ENCODE peak calls at places on chromosome 10, in nine cellular contexts. R is activated T-cell treated with anti-CD3 and anti-CD28 coated beads, Interleukin-2, amount 50 U/mL, for 48 hours; S is dermis blood vessel endothelial cell; I is stomach; U is activated naive CD8-positive, alpha-beta T cell treated with anti-CD3 and anti-CD28 coated beads, Interleukin-2, amount 50 U/mL, for 24 hours; C is HTR-8/SVneo; F is T-cell; A is transverse colon; N is left ventricle myocardium inferior. G is an unnamed sample.

GRCh38 chr10:33521062-33521461 is 186.6 kb upstream of the NRP1 start:
- DNase-seq in R (no peak), S (no peak), I (no peak), U (no peak), C (peak), F (no peak), A (no peak), N (no peak), G (no peak)

GRCh38 chr10:49107111-49107889 is 8.0 kb downstream of the VSTM4 start:
- DNase-seq in R (no peak), S (no peak), I (no peak), U (no peak), C (no peak), F (no peak), A (no peak), N (no peak), G (no peak)

GRCh38 chr10:97222346-97222961 is 36.7 kb upstream of the SLIT1 start:
- DNase-seq in R (no peak), S (no peak), I (no peak), U (no peak), C (no peak), F (no peak), A (no peak), N (no peak), G (no peak)

GRCh38 chr10:93290661-93291354 is 191.3 kb downstream of the MYOF start:
- DNase-seq in R (no peak), S (no peak), I (no peak), U (no peak), C (no peak), F (no peak), A (no peak), N (no peak), G (no peak)

GRCh38 chr10:121063744-121064143 is 212.6 kb downstream of the WDR11 start:
- DNase-seq in R (no peak), S (no peak), I (no peak), U (no peak), C (no peak), F (no peak), A (peak), N (no peak), G (no peak)

GRCh38 chr10:77592946-77593636 is 44.5 kb downstream of the KCNMA1 start:
- DNase-seq in R (no peak), S (no peak), I (peak), U (no peak), C (peak), F (no peak), A (peak), N (no peak), G (no peak)

GRCh38 chr10:109203616-109204375 is 719.5 kb downstream of the XPNPEP1 start:
- DNase-seq in R (no peak), S (no peak), I (no peak), U (no peak), C (no peak), F (no peak), A (no peak), N (no peak), G (no peak)

GRCh38 chr10:35643976-35644799 is 2.1 kb upstream of the FZD8 start:
- DNase-seq in R (no peak), S (peak), I (no peak), U (no peak), C (no peak), F (no peak), A (peak), N (no peak), G (peak)

G was measured in ovary.